ENCODE peak calls at places on chromosomes 3 and 15, in nine cellular contexts. C is OCI-M1; U is AG09309; G is H9; D is CD4-positive, alpha-beta T cell; I is posterior cingulate gyrus; A is fibroblast of the aortic adventitia; F is EH; T is endothelial cell. V is an unnamed sample.
A peak's percentile ranks its signal among the peaks of the same experiment; 100 is the strongest.

GRCh38 chr3:127849368-127849767 is 27.1 kb upstream of the MGLL start:
- DNase-seq in C (no peak), F (no peak), D (no peak), A (no peak), I (no peak), G (no peak), U (no peak), T (no peak), V (peak; percentile 37)

GRCh38 chr15:55993804-55994539 is 560 bp upstream of the NEDD4 start:
- DNase-seq in D (no peak), I (peak; percentile 22), T (no peak), U (peak; percentile 27), A (peak; percentile 68), G (peak; percentile 54), F (peak; percentile 73), C (peak; percentile 79), V (peak; percentile 23)

GRCh38 chr3:189572249-189572648 is 58.9 kb upstream of the TP63 start:
- DNase-seq in C (no peak), F (peak; percentile 28), U (peak; percentile 25), I (no peak), T (no peak), D (no peak), A (peak; percentile 54), G (no peak), V (no peak)

GRCh38 chr3:116994473-116994872 is 284.9 kb downstream of the TUSC7 start:
- DNase-seq in D (no peak), T (no peak), I (no peak), A (no peak), U (no peak), F (no peak), C (no peak), G (no peak), V (no peak)

GRCh38 chr3:27221264-27221932 is 147.8 kb downstream of the NEK10 start:
- DNase-seq in I (no peak), T (no peak), A (no peak), D (no peak), C (no peak), U (no peak), F (no peak), G (no peak), V (no peak)

GRCh38 chr3:66133050-66133757 is 87.6 kb upstream of the SLC25A26 start:
- DNase-seq in A (peak; percentile 63), I (no peak), C (no peak), U (no peak), T (no peak), G (no peak), F (peak; percentile 80), D (no peak), V (no peak)

GRCh38 chr3:197031315-197032285 is 2.0 kb upstream of the MELTF start:
- DNase-seq in G (no peak), F (peak; percentile 99), A (peak; percentile 100), U (peak; percentile 99), D (no peak), I (no peak), T (no peak), C (no peak), V (no peak)

GRCh38 chr3:16305121-16305541 is 40.1 kb downstream of the OXNAD1 start:
- DNase-seq in D (peak; percentile 51), A (no peak), C (no peak), G (no peak), I (no peak), U (no peak), F (no peak), T (no peak), V (no peak)

GRCh38 chr3:129039271-129040038 is 21.1 kb upstream of the GP9 start:
- DNase-seq in G (no peak), I (no peak), A (no peak), U (no peak), C (no peak), D (no peak), F (no peak), T (no peak), V (no peak)

GRCh38 chr3:108096506-108097325 is 5.9 kb upstream of the CD47 start:
- DNase-seq in F (peak; percentile 14), U (no peak), C (peak; percentile 46), A (no peak), I (no peak), T (no peak), G (no peak), D (no peak), V (no peak)

V was measured in iPS-NIHi11.